ENCODE peak calls at places on chromosomes 5 and 9, in five cellular contexts. C, A, O, R and B are unnamed samples.

GRCh38 chr5:160287378-160288051 is 24.8 kb downstream of the CCNJL start:
- DNase-seq in C (peak), A (peak), O (peak), R (no peak), B (no peak)

GRCh38 chr5:2207109-2207399 is 324.3 kb upstream of the IRX4 start:
- DNase-seq in C (no peak), A (no peak), O (no peak), R (no peak), B (no peak)

GRCh38 chr5:139371482-139372435 is 11.3 kb downstream of the SLC23A1 start:
- DNase-seq in C (peak), A (no peak), O (peak), R (no peak), B (no peak)

GRCh38 chr9:91158946-91159345 is 202.8 kb downstream of the AUH start:
- DNase-seq in C (no peak), A (no peak), O (no peak), R (no peak), B (no peak)

GRCh38 chr5:179264053-179264540 is 81.2 kb downstream of the ADAMTS2 start:
- DNase-seq in C (no peak), A (no peak), O (peak), R (no peak), B (no peak)

GRCh38 chr5:139658928-139659667 is 10.9 kb downstream of the CXXC5 start:
- DNase-seq in C (peak), A (peak), O (no peak), R (peak), B (peak)

GRCh38 chr5:74766348-74766886 is 500 bp downstream of the GFM2 start:
- DNase-seq in C (no peak), A (peak), O (no peak), R (peak), B (peak)

GRCh38 chr5:179122411-179123108 is 62.4 kb downstream of the ZNF354C start:
- DNase-seq in C (no peak), A (no peak), O (no peak), R (no peak), B (no peak)

GRCh38 chr9:107688728-107689127 is 199.2 kb upstream of the KLF4 start:
- DNase-seq in C (no peak), A (peak), O (no peak), R (no peak), B (no peak)

GRCh38 chr5:168047669-168048111 is 243.8 kb upstream of the WWC1 start:
- DNase-seq in C (no peak), A (no peak), O (peak), R (no peak), B (no peak)

GRCh38 chr5:159971038-159971437 is 37.9 kb upstream of the TTC1 start:
- DNase-seq in C (peak), A (peak), O (no peak), R (peak), B (no peak)

GRCh38 chr9:94872921-94873511 is 146.5 kb downstream of the AOPEP start:
- DNase-seq in C (no peak), A (peak), O (no peak), R (peak), B (no peak)

GRCh38 chr5:10828241-10828640 is 67.2 kb upstream of the DAP start:
- DNase-seq in C (peak), A (no peak), O (no peak), R (peak), B (no peak)

GRCh38 chr5:37603072-37603471 is 224.0 kb downstream of the WDR70 start:
- DNase-seq in C (no peak), A (no peak), O (no peak), R (no peak), B (no peak)

GRCh38 chr5:153372433-153373167 is 117.9 kb upstream of the GRIA1 start:
- DNase-seq in C (no peak), A (no peak), O (no peak), R (no peak), B (no peak)

GRCh38 chr5:1521054-1521453 is 2.7 kb downstream of the LPCAT1 start:
- DNase-seq in C (no peak), A (no peak), O (no peak), R (no peak), B (no peak)

GRCh38 chr9:76401580-76402354 is 7.5 kb upstream of the RFK start:
- DNase-seq in C (peak), A (no peak), O (no peak), R (no peak), B (no peak)

GRCh38 chr9:101479337-101480045 is 43.9 kb upstream of the ALDOB start:
- DNase-seq in C (no peak), A (no peak), O (no peak), R (no peak), B (no peak)

GRCh38 chr5:55855509-55855908 is 4.4 kb downstream of the IL31RA start:
- DNase-seq in C (peak), A (peak), O (no peak), R (no peak), B (no peak)

GRCh38 chr5:151051066-151051930 is 29.5 kb downstream of the TNIP1 start:
- DNase-seq in C (peak), A (peak), O (peak), R (peak), B (peak)

GRCh38 chr5:82159014-82159413 is 119.1 kb downstream of the RPS23 start:
- DNase-seq in C (peak), A (peak), O (no peak), R (peak), B (peak)

GRCh38 chr9:89606049-89606481 is 1.3 kb downstream of the GADD45G start:
- DNase-seq in C (peak), A (peak), O (peak), R (peak), B (no peak)

GRCh38 chr5:153827407-153827806 is 211.3 kb downstream of the FAM114A2 start:
- DNase-seq in C (peak), A (no peak), O (no peak), R (peak), B (no peak)

GRCh38 chr5:68406344-68406743 is 190.8 kb downstream of the PIK3R1 start:
- DNase-seq in C (no peak), A (no peak), O (no peak), R (no peak), B (no peak)

GRCh38 chr5:149760700-149761187 is 30.6 kb downstream of the PPARGC1B start:
- DNase-seq in C (no peak), A (no peak), O (no peak), R (no peak), B (no peak)

GRCh38 chr5:135439426-135440205 is 7.5 kb downstream of the DCANP1 start:
- DNase-seq in C (no peak), A (no peak), O (no peak), R (no peak), B (no peak)

GRCh38 chr5:170407062-170407461 is 17.9 kb upstream of the KCNMB1 start:
- DNase-seq in C (no peak), A (no peak), O (no peak), R (no peak), B (no peak)

GRCh38 chr9:123248630-123249029 is 19.8 kb downstream of the STRBP start:
- DNase-seq in C (no peak), A (no peak), O (no peak), R (no peak), B (no peak)

GRCh38 chr5:74201334-74202081 is 439.0 kb downstream of the ENC1 start:
- DNase-seq in C (peak), A (peak), O (no peak), R (peak), B (no peak)

GRCh38 chr5:7271728-7272127 is 124.2 kb upstream of the ADCY2 start:
- DNase-seq in C (no peak), A (no peak), O (no peak), R (no peak), B (no peak)

GRCh38 chr5:115507682-115508081 is 36.9 kb downstream of the FEM1C start:
- DNase-seq in C (peak), A (peak), O (no peak), R (peak), B (peak)

GRCh38 chr5:90131734-90132133 is 277.8 kb downstream of the CETN3 start:
- DNase-seq in C (no peak), A (peak), O (no peak), R (no peak), B (no peak)

GRCh38 chr5:16808936-16809815 is 126.9 kb downstream of the MYO10 start:
- DNase-seq in C (no peak), A (no peak), O (no peak), R (no peak), B (no peak)

GRCh38 chr9:38183994-38184568 is 115.1 kb upstream of the SHB start:
- DNase-seq in C (peak), A (peak), O (no peak), R (peak), B (no peak)

GRCh38 chr5:54090495-54091084 is 219.8 kb downstream of the ARL15 start:
- DNase-seq in C (peak), A (peak), O (no peak), R (peak), B (peak)

GRCh38 chr9:21455320-21455719 is 15.1 kb downstream of the IFNA1 start:
- DNase-seq in C (peak), A (peak), O (no peak), R (peak), B (no peak)

GRCh38 chr5:147387109-147387508 is 122.8 kb downstream of the DPYSL3 start:
- DNase-seq in C (no peak), A (no peak), O (no peak), R (no peak), B (no peak)

DNA sequence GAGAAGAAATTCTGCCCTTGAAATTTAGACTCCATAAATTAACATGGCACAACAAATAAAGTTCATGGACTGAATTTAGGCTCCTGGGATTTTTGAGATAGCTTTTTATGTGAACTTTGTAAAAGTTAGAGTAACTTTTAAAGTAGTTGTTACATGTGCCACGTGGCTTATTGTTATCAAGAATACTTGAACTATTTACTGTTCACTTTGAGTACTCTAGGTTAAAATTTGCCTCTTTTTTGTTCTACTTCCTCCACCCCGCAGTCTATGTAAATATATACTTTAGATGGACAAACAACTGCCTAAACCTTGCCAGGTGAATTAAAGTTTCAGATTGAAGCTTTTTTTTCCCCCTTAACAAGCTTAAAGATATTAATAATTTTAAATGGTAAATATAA is 457.9 kb downstream of the RAB3C start:
- DNase-seq in C (no peak), A (no peak), O (no peak), R (no peak), B (no peak)
- H3K4me3 ChIP-seq in C (no peak), A (no peak), O (no peak), R (no peak), B (no peak)

GRCh38 chr5:141560141-141560540 is 58.7 kb downstream of the DIAPH1 start:
- DNase-seq in C (peak), A (peak), O (no peak), R (no peak), B (no peak)

GRCh38 chr5:141560725-141561483 is 57.9 kb downstream of the DIAPH1 start:
- DNase-seq in C (peak), A (peak), O (peak), R (peak), B (peak)

GRCh38 chr5:141559481-141559880 is 59.3 kb downstream of the DIAPH1 start:
- DNase-seq in C (peak), A (peak), O (no peak), R (peak), B (peak)

GRCh38 chr5:141557681-141558136 is 61.1 kb downstream of the DIAPH1 start:
- DNase-seq in C (peak), A (peak), O (peak), R (peak), B (peak)

DNA sequence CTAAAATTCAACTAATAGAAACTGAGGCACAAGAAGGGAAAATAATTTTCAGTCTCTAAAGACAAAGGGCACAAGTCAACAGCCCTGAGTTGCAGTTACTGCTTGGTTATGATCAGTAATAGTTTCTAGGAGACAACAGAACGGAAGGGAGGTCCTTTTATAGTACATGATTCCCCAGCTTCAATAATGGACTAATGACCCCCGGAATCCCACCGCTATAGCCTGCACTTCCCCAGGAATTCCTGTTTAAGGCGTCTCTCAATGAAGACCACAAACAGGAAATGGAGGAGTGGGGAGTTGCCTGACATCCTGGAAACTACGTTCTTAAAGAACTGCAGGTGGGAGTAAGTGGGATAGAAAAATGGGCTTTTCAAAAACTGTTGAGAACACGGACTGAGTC is 60.6 kb downstream of the DIAPH1 start:
- DNase-seq in C (no peak), A (peak), O (no peak), R (no peak), B (no peak)
- H3K4me3 ChIP-seq in C (peak), A (peak), O (no peak), R (no peak), B (no peak)

DNA sequence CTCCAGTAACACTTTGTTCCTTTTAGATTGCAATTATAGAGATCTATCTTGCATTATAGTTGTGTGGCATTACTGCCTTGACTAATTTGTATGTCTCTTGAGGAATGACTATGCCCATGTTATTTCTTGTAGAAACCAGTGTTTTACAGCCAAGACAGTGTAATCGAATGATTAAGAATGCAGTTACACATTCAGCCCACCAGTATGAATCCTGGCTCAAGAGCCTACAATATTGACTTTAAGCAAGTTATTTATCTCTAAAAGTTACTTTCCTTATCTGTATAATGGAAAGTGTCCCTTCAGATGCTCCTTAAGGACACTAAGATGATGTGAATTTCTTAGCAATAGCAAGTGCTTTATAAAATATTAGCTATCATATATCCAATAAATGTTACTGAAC is 9.7 kb upstream of the SNX24 start:
- DNase-seq in C (no peak), A (peak), O (no peak), R (no peak), B (peak)
- H3K4me3 ChIP-seq in C (no peak), A (no peak), O (no peak), R (no peak), B (no peak)

GRCh38 chr9:134647359-134648115 is 5.9 kb downstream of the COL5A1 start:
- DNase-seq in C (no peak), A (no peak), O (no peak), R (no peak), B (no peak)
- H3K4me3 ChIP-seq in C (peak), A (no peak), O (no peak), R (peak), B (no peak)

DNA sequence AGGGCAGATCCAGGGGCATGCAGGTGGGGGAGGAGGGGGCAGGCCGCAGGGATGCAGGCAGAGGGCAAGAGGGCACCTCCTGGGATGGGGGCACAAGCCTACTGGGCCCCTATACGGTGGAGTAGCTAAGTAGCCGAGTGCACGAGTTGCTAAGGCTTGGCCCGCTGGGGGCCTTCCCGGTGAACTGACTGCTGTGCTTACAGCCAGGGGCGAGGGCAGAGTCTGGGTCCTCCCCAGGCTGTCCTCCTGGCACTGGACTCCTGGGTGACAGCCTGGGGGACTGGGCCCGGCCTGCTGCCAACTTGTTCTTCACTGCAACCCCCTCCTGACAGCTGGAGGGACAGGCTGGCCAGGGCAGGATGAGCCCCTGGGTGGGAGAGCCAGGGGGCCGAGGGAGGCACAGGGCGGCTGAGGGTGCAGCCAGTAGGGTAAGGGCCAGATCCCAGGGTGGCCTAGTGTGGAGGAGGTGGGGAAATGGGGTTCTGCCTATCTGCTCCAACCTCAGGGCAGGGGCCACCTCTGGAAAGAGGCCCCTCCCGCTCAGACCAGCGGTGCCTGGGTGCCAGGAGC is 1.7 kb upstream of the EGFL7 start:
- DNase-seq in C (no peak), A (no peak), O (no peak), R (no peak), B (no peak)
- H3K4me3 ChIP-seq in C (no peak), A (no peak), O (no peak), R (no peak), B (no peak)